ENCODE peak calls at places on chromosome 5, in nine cellular contexts. U is CD8-positive, alpha-beta T cell; K is HepG2; T is hepatocyte; D is body of pancreas; P is mammary epithelial cell; N is adrenal gland; J is neural progenitor cell; H is thoracic aorta. F is an unnamed sample. For H3K36me3 and H3K27me3, the result is how much of the 10 kb centered on the place peaks cover.

GRCh38 chr5:164202338-164202737 is 696.9 kb downstream of the MAT2B start:
- DNase-seq in K (no peak), N (no peak), U (no peak), P (no peak), J (no peak), T (no peak), H (no peak), D (no peak), F (no peak)

GRCh38 chr5:84403773-84404172 is 19.1 kb upstream of the EDIL3 start:
- DNase-seq in J (no peak), P (peak), U (no peak), H (no peak), K (no peak), D (no peak), N (no peak), T (no peak), F (no peak)

GRCh38 chr5:168694289-168694688 is 115.1 kb upstream of the PANK3 start:
- DNase-seq in D (no peak), H (no peak), J (no peak), U (no peak), K (no peak), T (no peak), N (no peak), P (no peak), F (no peak)

GRCh38 chr5:148641735-148642134 is 12.6 kb downstream of the HTR4 start:
- DNase-seq in H (no peak), T (no peak), P (no peak), K (no peak), D (no peak), U (no peak), N (no peak), J (no peak), F (no peak)

GRCh38 chr5:87191645-87192044 is 76.0 kb upstream of the RASA1 start:
- DNase-seq in P (no peak), U (no peak), N (no peak), D (no peak), H (no peak), J (no peak), K (no peak), T (no peak), F (no peak)

GRCh38 chr5:96984506-96985192 is 48.8 kb downstream of the LNPEP start:
- DNase-seq in D (no peak), K (no peak), P (no peak), J (no peak), T (peak), N (no peak), H (no peak), U (no peak), F (peak)

GRCh38 chr5:112143684-112144083 is 275.4 kb downstream of the EPB41L4A start:
- DNase-seq in T (no peak), U (no peak), P (no peak), D (no peak), N (no peak), H (no peak), K (no peak), J (no peak), F (no peak)

GRCh38 chr5:125865166-125865815 is 557.9 kb upstream of the GRAMD2B start:
- DNase-seq in H (no peak), U (no peak), T (no peak), N (no peak), D (no peak), K (no peak), P (peak), J (no peak), F (no peak)

GRCh38 chr5:89342106-89342876 is 459.3 kb upstream of the MEF2C start:
- DNase-seq in T (no peak), N (no peak), D (no peak), U (no peak), P (peak), J (no peak), H (no peak), K (no peak), F (no peak)

GRCh38 chr5:121988443-121988842 is 26.7 kb downstream of the SRFBP1 start:
- DNase-seq in P (no peak), H (no peak), J (no peak), T (peak), D (no peak), U (no peak), N (no peak), K (no peak), F (no peak)

GRCh38 chr5:36744678-36745659 is 131.6 kb upstream of the NIPBL start:
- DNase-seq in K (peak), D (peak), N (peak), P (peak), J (peak), U (peak), H (no peak), T (peak), F (peak)

GRCh38 chr5:8865686-8866374 is 680.0 kb downstream of the SEMA5A start:
- DNase-seq in H (no peak), T (no peak), P (no peak), D (no peak), U (no peak), K (no peak), J (no peak), N (no peak), F (no peak)
- H3K36me3 ChIP-seq in H (under half), T (under half), P (under half), D (under half), U (under half), K (under half), J (under half), N (under half), F (under half)

GRCh38 chr5:54981928-54982327 is 3.5 kb downstream of the ESM1 start:
- DNase-seq in D (no peak), H (no peak), N (no peak), P (no peak), K (no peak), T (no peak), J (no peak), U (no peak), F (no peak)

GRCh38 chr5:54988817-54989216 is 3.4 kb upstream of the ESM1 start:
- DNase-seq in P (no peak), D (no peak), T (no peak), J (no peak), K (no peak), N (no peak), H (no peak), U (no peak), F (no peak)

GRCh38 chr5:54986269-54986654 is 869 bp upstream of the ESM1 start:
- DNase-seq in U (no peak), K (no peak), D (no peak), N (no peak), H (no peak), J (no peak), T (no peak), P (no peak), F (no peak)

GRCh38 chr5:54988218-54988617 is 2.8 kb upstream of the ESM1 start:
- DNase-seq in H (no peak), U (no peak), P (no peak), D (no peak), N (no peak), T (no peak), J (no peak), K (no peak), F (no peak)

DNA sequence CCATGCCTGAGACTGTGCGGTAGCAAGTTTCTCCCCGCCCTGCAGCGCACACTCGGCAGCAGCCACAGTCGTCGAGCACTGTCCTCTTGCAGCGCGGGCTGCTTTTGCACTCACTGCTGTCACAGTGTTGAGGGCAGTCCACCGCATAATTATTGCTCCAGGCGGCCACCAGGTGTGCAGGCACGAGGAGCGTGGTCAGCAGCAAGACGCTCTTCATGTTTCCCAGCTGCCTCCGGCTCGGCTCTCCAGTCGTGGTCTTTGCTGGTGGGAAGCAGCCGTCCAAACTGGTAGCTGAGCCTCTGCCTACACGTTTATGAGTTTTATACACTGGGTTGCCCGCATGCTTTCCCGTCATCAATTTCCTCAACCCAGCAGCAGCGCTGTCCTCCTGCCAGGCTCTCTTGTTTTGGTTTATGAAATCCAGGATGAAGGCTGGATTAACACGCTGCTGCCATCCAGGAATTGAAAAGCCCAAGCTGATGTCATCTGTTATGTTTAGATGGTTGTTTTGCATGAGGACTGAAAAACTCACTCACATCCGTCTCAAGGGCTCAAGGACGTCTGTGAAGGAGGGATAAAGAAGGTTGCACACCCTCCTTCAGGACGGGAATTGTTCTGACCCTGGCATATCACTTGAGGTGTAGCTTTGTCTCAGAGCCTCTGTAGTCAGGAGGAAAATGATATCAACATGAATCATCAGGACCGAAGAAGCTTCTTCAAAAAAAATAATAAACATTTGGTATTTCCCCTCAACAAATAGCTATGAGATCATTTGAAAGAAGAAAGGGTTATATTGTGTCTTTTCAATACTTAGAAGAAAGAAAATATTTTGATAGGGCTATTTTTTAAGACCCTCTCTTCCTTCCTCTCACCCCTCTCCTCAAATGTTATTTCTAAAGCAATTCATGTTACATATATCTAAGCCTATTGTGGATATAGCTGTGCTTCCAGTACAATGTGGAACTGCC is at the start of gene ESM1:
- DNase-seq in N (no peak), T (no peak), D (no peak), K (no peak), P (peak), J (no peak), H (no peak), U (no peak), F (no peak)
- H3K27me3 ChIP-seq in N (under half), T (under half), D (under half), K (under half), P (under half), J (under half), H (under half), U (under half), F (under half)

DNA sequence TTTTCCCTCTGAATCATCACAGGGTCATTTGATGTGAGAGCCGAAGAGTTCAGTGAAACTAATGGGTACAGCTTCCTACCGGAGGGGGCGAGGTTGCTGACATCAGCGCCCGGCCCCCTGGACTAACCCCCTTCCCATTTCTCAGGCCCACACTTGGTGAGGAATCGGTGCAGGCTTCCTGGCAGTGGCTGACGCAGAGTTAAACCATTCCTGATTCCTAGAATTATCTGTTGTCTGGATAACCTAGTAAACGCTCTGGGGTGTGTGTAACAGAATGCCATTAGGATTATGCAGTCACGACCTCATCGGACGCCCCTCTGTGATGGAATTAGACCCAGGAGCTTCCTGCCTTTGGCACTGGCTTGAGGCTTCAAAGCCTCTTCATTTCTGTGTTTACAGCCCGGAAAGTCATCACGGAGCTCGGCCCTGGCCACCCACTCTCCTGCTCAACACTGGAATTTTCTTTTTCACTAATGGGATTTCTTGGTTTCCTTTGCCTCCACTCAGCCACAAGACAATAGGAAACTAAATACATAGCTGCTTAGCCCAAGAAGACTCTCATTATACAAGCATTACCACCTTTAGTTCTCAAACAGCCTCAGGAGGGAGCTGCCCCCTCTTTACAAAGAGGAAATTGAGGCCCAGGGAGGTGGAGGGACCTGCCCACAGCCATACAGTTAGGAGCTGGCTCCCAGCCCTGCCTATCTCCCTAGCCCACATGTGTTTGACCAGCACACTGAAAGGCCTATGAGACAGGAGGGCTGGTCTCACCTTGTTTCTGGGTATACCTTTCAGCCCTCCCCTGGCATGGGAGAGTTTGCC is 61.3 kb upstream of the RPL26L1 start:
- DNase-seq in D (no peak), P (no peak), N (no peak), J (peak), T (peak), H (peak), U (no peak), K (no peak), F (no peak)
- TF ChIP-seq CTCF in D (no peak), P (no peak), N (no peak), J (no peak), T (no peak), H (peak), U (no peak), K (no peak), F (no peak)

GRCh38 chr5:175489693-175490443 is 11.5 kb downstream of the SFXN1 start:
- DNase-seq in K (no peak), J (no peak), T (no peak), P (no peak), D (no peak), U (no peak), H (no peak), N (no peak), F (no peak)

GRCh38 chr5:175491223-175491622 is 12.9 kb downstream of the SFXN1 start:
- DNase-seq in N (no peak), D (no peak), H (no peak), K (no peak), T (no peak), P (no peak), U (no peak), J (no peak), F (no peak)

GRCh38 chr5:175493260-175493659 is 14.9 kb downstream of the SFXN1 start:
- DNase-seq in J (no peak), N (no peak), K (no peak), U (no peak), P (no peak), T (no peak), D (no peak), H (no peak), F (no peak)

GRCh38 chr5:175493726-175494125 is 15.4 kb downstream of the SFXN1 start:
- DNase-seq in H (no peak), K (no peak), D (no peak), J (no peak), P (no peak), T (no peak), U (no peak), N (no peak), F (no peak)

DNA sequence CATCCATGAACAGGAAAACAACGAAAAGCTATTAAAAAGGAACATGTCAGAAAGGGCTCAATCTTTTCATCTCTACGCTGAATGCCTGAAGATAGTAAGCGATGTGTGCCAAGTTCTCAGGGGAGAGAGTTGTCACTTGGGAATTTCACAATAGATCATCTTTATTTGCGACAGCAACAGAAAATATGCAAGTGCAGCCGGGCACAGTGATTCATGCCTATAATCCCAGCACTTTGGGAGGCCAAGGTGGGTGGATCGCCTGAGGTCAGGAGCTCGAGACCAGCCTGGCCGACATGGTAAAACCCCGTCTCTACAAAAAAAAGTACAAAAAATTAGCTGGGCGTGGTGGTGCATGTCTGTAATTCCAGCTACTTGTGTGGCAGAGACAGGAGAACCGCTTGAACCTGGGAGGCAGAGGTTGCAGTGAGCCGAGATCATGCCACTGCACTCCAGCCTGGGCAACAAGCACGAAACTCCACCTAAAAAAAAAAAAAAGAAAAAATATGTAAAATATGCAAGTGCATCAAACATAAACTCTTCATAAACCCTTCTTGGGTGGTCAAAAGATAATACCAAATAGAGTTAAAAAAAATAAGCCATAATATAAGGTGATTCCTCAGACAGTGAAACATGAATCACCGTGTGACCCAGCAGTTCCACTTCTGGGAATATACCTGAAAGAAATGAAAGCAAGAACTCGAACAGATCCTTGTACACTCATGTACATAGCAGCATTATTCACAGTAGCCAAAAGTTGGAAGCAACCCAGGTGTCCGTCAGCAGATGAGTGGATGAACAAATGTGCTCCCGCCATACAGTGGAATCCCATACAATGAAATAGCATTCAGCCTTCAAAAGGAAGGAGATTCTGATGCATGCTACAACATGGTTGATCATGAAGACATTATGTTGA is 16.2 kb downstream of the SFXN1 start:
- DNase-seq in T (no peak), U (no peak), D (no peak), N (no peak), K (no peak), H (no peak), P (peak), J (no peak), F (no peak)
- H3K36me3 ChIP-seq in T (under half), U (under half), D (under half), N (under half), K (under half), H (under half), P (under half), J (under half), F (under half)

GRCh38 chr5:170109059-170110031 is 3.6 kb downstream of the FOXI1 start:
- DNase-seq in H (no peak), P (no peak), J (no peak), T (no peak), U (no peak), D (no peak), K (no peak), N (no peak), F (no peak)

GRCh38 chr5:170112876-170113516 is 7.3 kb downstream of the FOXI1 start:
- DNase-seq in J (no peak), K (no peak), N (no peak), H (no peak), U (no peak), D (no peak), P (no peak), T (no peak), F (no peak)

GRCh38 chr5:170108266-170108785 is 2.6 kb downstream of the FOXI1 start:
- DNase-seq in K (no peak), N (no peak), H (no peak), U (no peak), P (no peak), J (no peak), T (no peak), D (no peak), F (no peak)

GRCh38 chr5:170111088-170111796 is 5.5 kb downstream of the FOXI1 start:
- DNase-seq in N (no peak), K (no peak), D (no peak), J (no peak), T (no peak), P (no peak), U (no peak), H (no peak), F (no peak)

GRCh38 chr5:170110403-170111087 is 4.8 kb downstream of the FOXI1 start:
- DNase-seq in P (no peak), D (no peak), T (no peak), U (no peak), J (no peak), H (no peak), K (no peak), N (no peak), F (no peak)
- H3K27me3 ChIP-seq in P (under half), D (under half), T (under half), U (under half), J (half or more), H (under half), K (under half), N (under half), F (under half)

GRCh38 chr5:149931992-149932436 is 12.6 kb downstream of the PDE6A start:
- DNase-seq in T (no peak), J (no peak), P (no peak), U (no peak), D (no peak), N (no peak), K (no peak), H (no peak), F (no peak)

GRCh38 chr5:149930754-149931574 is 13.6 kb downstream of the PDE6A start:
- DNase-seq in N (no peak), K (no peak), H (no peak), U (no peak), P (no peak), D (no peak), T (no peak), J (no peak), F (no peak)

GRCh38 chr5:149935431-149935901 is 9.1 kb downstream of the PDE6A start:
- DNase-seq in P (peak), N (no peak), K (peak), D (no peak), H (no peak), U (no peak), J (no peak), T (no peak), F (no peak)

GRCh38 chr5:149930060-149930753 is 14.4 kb downstream of the PDE6A start:
- DNase-seq in U (no peak), H (no peak), P (no peak), J (no peak), N (peak), K (no peak), T (no peak), D (no peak), F (no peak)

GRCh38 chr5:149932445-149933350 is 11.9 kb downstream of the PDE6A start:
- DNase-seq in H (no peak), U (no peak), J (peak), N (no peak), T (no peak), P (no peak), D (peak), K (peak), F (no peak)
- TF ChIP-seq CTCF in H (peak), U (no peak), J (peak), N (no peak), T (peak), P (no peak), D (peak), K (peak), F (no peak)

DNA sequence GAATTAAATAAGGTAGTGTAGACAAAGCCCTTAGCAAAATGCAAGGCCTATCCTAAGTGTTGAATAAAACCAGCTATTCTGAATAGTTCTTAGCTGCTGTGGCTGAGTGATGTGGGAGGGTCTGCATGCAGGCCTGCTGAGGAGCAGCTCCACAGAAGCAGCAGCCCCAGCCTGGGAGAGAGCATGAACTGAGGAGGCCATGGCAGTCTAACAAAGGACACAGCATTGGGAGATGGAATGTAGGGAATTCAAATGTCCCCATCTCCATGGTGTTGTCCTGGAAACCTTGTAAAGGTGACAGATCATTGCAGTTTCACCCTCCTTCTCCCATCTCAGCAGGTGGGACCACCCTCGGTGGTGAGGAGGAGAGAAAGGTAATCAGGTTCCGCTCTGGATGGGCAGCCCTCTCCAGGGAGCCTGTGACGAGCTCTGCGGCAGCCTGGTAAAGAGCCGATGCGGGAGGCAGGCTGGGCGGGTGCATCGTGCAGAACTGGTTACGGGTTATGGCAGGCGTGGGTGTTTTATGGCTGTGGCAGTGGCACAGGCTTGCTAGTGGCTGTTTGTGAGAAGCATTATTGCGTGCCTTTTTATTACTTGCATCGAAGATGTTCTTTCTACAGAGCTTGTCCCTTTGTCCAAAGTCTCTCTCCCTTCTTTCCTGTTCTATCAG is 199.9 kb upstream of the GLRA1 start:
- DNase-seq in H (no peak), J (peak), U (no peak), N (no peak), K (no peak), D (no peak), T (no peak), P (no peak), F (no peak)
- H3K36me3 ChIP-seq in H (under half), J (under half), U (under half), N (under half), K (under half), D (under half), T (under half), P (under half), F (under half)

GRCh38 chr5:95281211-95281610 is 3.7 kb downstream of the MCTP1 start:
- DNase-seq in J (peak), D (no peak), K (no peak), H (no peak), T (no peak), N (no peak), U (no peak), P (peak), F (no peak)
- H3K27me3 ChIP-seq in J (under half), D (under half), K (under half), H (under half), T (half or more), N (under half), U (under half), P (under half), F (under half)

F was measured in colonic mucosa.